ENCODE peak calls at places on chromosomes 7 and 10, in ten cellular contexts. Q is neural progenitor cell, P is A549, S is colonic mucosa, N is transverse colon, H is SK-N-SH, Z is psoas muscle, V is HepG2, M is fibroblast of lung, D is left lung. A is an unnamed sample. For H3K4me1 and H3K9me3, the result is how much of the 10 kb centered on the place peaks cover.

GRCh38 chr10:33126118-33126517 is 168.1 kb upstream of the ITGB1 start:
- DNase-seq in M (peak), N (no peak), V (no peak), S (no peak), Q (no peak), D (no peak), H (no peak), P (no peak), Z (no peak), A (no peak)

GRCh38 chr7:124989911-124990310 is 60.3 kb upstream of the POT1 start:
- DNase-seq in V (no peak), S (no peak), Z (no peak), D (no peak), N (no peak), Q (no peak), P (no peak), H (no peak), M (peak), A (no peak)

GRCh38 chr7:153190452-153190851 is 430.9 kb downstream of the ACTR3B start:
- DNase-seq in V (no peak), H (peak), D (no peak), N (no peak), M (no peak), Q (peak), P (peak), Z (no peak), S (no peak), A (peak)

GRCh38 chr10:62779487-62780248 is 24.9 kb upstream of the ADO start:
- DNase-seq in V (no peak), H (no peak), Q (no peak), P (no peak), N (peak), D (no peak), Z (no peak), M (peak), S (peak), A (no peak)

GRCh38 chr10:60808031-60808430 is 29.8 kb downstream of the CDK1 start:
- DNase-seq in Z (no peak), D (no peak), S (no peak), H (no peak), Q (no peak), N (no peak), V (no peak), M (no peak), P (no peak), A (no peak)

GRCh38 chr7:95320663-95321062 is 3.7 kb downstream of the PON1 start:
- DNase-seq in D (no peak), V (no peak), H (no peak), M (no peak), N (no peak), P (no peak), Q (no peak), Z (no peak), S (no peak), A (no peak)

GRCh38 chr7:113968713-113969112 is 49.9 kb upstream of the PPP1R3A start:
- DNase-seq in N (no peak), Z (no peak), V (no peak), D (no peak), M (no peak), H (no peak), P (no peak), S (no peak), Q (no peak), A (no peak)

GRCh38 chr7:116139007-116139406 is 71.3 kb upstream of the TES start:
- DNase-seq in Q (peak), V (peak), H (no peak), P (no peak), Z (no peak), M (peak), D (no peak), S (no peak), N (no peak), A (no peak)

GRCh38 chr7:148105853-148106252 is 484.7 kb upstream of the C7orf33 start:
- DNase-seq in D (no peak), N (no peak), V (no peak), Z (no peak), M (no peak), H (no peak), Q (no peak), S (no peak), P (no peak), A (no peak)

GRCh38 chr7:70131807-70132565 is 533.7 kb downstream of the AUTS2 start:
- DNase-seq in Z (no peak), H (no peak), N (no peak), D (no peak), S (no peak), M (no peak), P (no peak), V (no peak), Q (no peak), A (no peak)

GRCh38 chr7:71559214-71559613 is 427.3 kb downstream of the GALNT17 start:
- DNase-seq in Z (no peak), Q (peak), H (no peak), V (no peak), M (no peak), D (no peak), N (no peak), S (no peak), P (no peak), A (no peak)

GRCh38 chr7:39967420-39968161 is 17.5 kb downstream of the CDK13 start:
- DNase-seq in D (no peak), H (no peak), P (no peak), Z (no peak), S (no peak), Q (no peak), M (no peak), V (no peak), N (no peak), A (no peak)

GRCh38 chr7:29976673-29977072 is 12.9 kb downstream of the SCRN1 start:
- DNase-seq in M (peak), Q (no peak), S (no peak), P (no peak), N (no peak), H (no peak), V (no peak), D (no peak), Z (no peak), A (no peak)

GRCh38 chr7:11746591-11746990 is 85.4 kb downstream of the THSD7A start:
- DNase-seq in N (no peak), M (no peak), Q (no peak), D (no peak), S (no peak), H (no peak), V (no peak), Z (no peak), P (no peak), A (no peak)

GRCh38 chr10:110498087-110498981 is 627 bp downstream of the DUSP5 start:
- DNase-seq in S (peak), Q (peak), V (no peak), H (peak), Z (peak), M (peak), D (peak), P (peak), N (peak), A (peak)

GRCh38 chr10:85784792-85785191 is 581.8 kb downstream of the GRID1 start:
- DNase-seq in Z (no peak), V (no peak), N (no peak), P (no peak), S (no peak), Q (no peak), H (no peak), M (no peak), D (no peak), A (no peak)

GRCh38 chr10:72688208-72688651 is 3.7 kb upstream of the MCU start:
- DNase-seq in M (peak), D (no peak), Z (no peak), H (no peak), P (peak), Q (no peak), N (no peak), V (peak), S (peak), A (peak)

GRCh38 chr7:139699640-139700504 is 77.9 kb downstream of the HIPK2 start:
- DNase-seq in D (no peak), H (no peak), P (peak), M (peak), N (no peak), S (no peak), V (no peak), Z (no peak), Q (peak), A (no peak)

GRCh38 chr10:123945506-123945905 is 53.9 kb upstream of the CPXM2 start:
- DNase-seq in H (no peak), M (no peak), N (no peak), Z (no peak), V (no peak), Q (no peak), S (no peak), D (no peak), P (peak), A (no peak)

GRCh38 chr7:768881-769504 is 41.9 kb upstream of the PRKAR1B start:
- DNase-seq in P (no peak), H (peak), V (no peak), Q (peak), N (no peak), M (no peak), Z (peak), S (no peak), D (no peak), A (peak)

GRCh38 chr7:149334930-149335329 is 72.9 kb downstream of the ZNF783 start:
- DNase-seq in S (no peak), H (no peak), M (peak), V (no peak), Z (no peak), Q (no peak), D (no peak), N (no peak), P (no peak), A (no peak)

GRCh38 chr7:107968449-107968848 is 34.5 kb downstream of the LAMB1 start:
- DNase-seq in D (no peak), P (no peak), N (no peak), M (no peak), H (no peak), V (no peak), S (no peak), Q (no peak), Z (no peak), A (no peak)

GRCh38 chr7:98329974-98330373 is 48.5 kb downstream of the BRI3 start:
- DNase-seq in H (no peak), Q (no peak), M (peak), D (no peak), S (no peak), V (no peak), N (no peak), Z (no peak), P (no peak), A (no peak)

GRCh38 chr10:130894485-130894884 is 417.0 kb downstream of the TCERG1L start:
- DNase-seq in V (no peak), Q (no peak), Z (no peak), N (no peak), H (no peak), P (no peak), D (no peak), S (no peak), M (no peak), A (no peak)

GRCh38 chr10:99345350-99345749 is 16.2 kb downstream of the CNNM1 start:
- DNase-seq in Q (no peak), V (no peak), P (peak), S (no peak), Z (no peak), M (peak), D (no peak), H (no peak), N (no peak), A (no peak)

GRCh38 chr7:138499340-138499739 is 39.3 kb downstream of the TRIM24 start:
- DNase-seq in P (no peak), Q (no peak), Z (no peak), S (no peak), V (no peak), M (no peak), N (no peak), H (no peak), D (no peak), A (no peak)

GRCh38 chr10:73653701-73654100 is 2.1 kb downstream of the SYNPO2L start:
- DNase-seq in S (no peak), P (peak), M (no peak), Z (peak), V (peak), Q (peak), D (no peak), H (no peak), N (no peak), A (peak)

GRCh38 chr7:63040336-63040735 is 958.3 kb upstream of the ZNF722 start:
- DNase-seq in M (no peak), V (no peak), Z (no peak), Q (no peak), D (no peak), S (no peak), H (no peak), P (no peak), N (no peak), A (no peak)

GRCh38 chr7:77822269-77822668 is 23.7 kb downstream of the PHTF2 start:
- DNase-seq in Q (no peak), H (no peak), P (no peak), V (no peak), D (no peak), Z (no peak), M (no peak), N (no peak), S (no peak), A (no peak)

GRCh38 chr7:85890244-85890811 is 703.5 kb upstream of the SEMA3D start:
- DNase-seq in D (no peak), M (peak), P (peak), H (peak), N (no peak), Q (peak), V (peak), Z (no peak), S (no peak), A (no peak)

DNA sequence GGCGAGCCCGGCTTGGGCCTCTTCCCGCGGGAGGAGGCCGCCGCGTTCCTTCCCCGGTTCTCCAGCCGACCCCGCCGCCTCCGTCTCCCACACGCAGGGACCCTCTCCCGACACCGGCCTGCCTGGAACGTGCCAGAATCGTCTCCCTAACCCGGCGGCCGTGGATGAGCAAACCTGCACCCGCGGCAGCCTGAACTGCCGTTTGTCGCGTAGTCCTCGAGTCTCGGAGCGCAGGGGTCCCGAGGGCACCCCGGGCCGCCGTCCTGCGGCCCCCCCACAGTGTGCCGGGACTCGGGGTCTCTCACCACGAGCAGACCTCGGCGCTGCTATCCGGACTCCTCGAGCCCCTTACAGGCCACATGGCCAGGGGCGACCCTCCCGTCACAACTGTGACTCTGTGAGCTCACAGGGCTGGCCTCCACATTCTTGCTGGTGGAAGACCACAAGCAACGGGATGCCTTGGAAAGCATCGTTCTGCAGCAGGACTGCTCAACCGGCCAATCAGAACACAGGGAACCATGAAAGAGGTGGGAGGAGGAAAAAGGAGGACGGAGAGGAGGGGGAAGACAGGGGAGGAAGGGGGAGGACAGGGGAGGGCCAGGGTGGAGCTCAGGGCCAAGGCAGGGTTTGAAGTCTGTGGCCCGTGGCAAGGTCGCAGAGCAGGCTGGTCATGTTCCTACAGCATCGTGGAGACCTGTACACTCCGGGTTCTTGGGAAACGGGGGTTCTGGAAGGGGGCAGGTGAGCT is 276.9 kb downstream of the DNAJB6 start:
- DNase-seq in N (no peak), M (no peak), P (no peak), S (no peak), D (no peak), H (no peak), V (no peak), Z (no peak), Q (no peak), A (peak)
- H3K4me1 ChIP-seq in N (under half), M (under half), P (under half), S (under half), D (under half), H (under half), V (under half), Z (under half), Q (under half), A (under half)

GRCh38 chr10:112429654-112430230 is 17.0 kb downstream of the ZDHHC6 start:
- DNase-seq in V (no peak), D (no peak), P (no peak), S (no peak), H (no peak), M (no peak), Z (no peak), Q (no peak), N (no peak), A (no peak)

GRCh38 chr10:112429147-112429546 is 17.6 kb downstream of the ZDHHC6 start:
- DNase-seq in P (no peak), M (no peak), V (no peak), Q (no peak), H (no peak), N (no peak), S (no peak), Z (no peak), D (no peak), A (no peak)

GRCh38 chr10:112435013-112435619 is 11.6 kb downstream of the ZDHHC6 start:
- DNase-seq in H (no peak), Q (peak), Z (no peak), M (peak), N (no peak), S (no peak), V (peak), P (peak), D (no peak), A (no peak)
- TF ChIP-seq CTCF in H (peak), Q (peak), Z (peak), M (no peak), N (peak), S (peak), V (peak), P (peak), D (no peak), A (peak)

GRCh38 chr7:51731086-51731485 is 414.5 kb upstream of the COBL start:
- DNase-seq in S (no peak), Z (no peak), H (no peak), D (no peak), N (no peak), P (no peak), M (no peak), Q (peak), V (no peak), A (no peak)

GRCh38 chr7:51732066-51732465 is 415.5 kb upstream of the COBL start:
- DNase-seq in S (no peak), P (no peak), H (no peak), D (no peak), M (no peak), Q (peak), N (no peak), V (no peak), Z (no peak), A (no peak)

GRCh38 chr7:51727441-51727840 is 410.8 kb upstream of the COBL start:
- DNase-seq in S (no peak), Z (no peak), N (no peak), D (no peak), V (no peak), M (no peak), Q (no peak), H (no peak), P (no peak), A (no peak)

GRCh38 chr7:51732951-51733350 is 416.3 kb upstream of the COBL start:
- DNase-seq in P (peak), H (peak), Z (no peak), V (no peak), M (no peak), Q (peak), S (no peak), D (no peak), N (no peak), A (peak)
- H3K9me3 ChIP-seq in P (under half), H (under half), Z (under half), V (under half), M (under half), Q (under half), S (under half), D (under half), N (under half), A (under half)

DNA sequence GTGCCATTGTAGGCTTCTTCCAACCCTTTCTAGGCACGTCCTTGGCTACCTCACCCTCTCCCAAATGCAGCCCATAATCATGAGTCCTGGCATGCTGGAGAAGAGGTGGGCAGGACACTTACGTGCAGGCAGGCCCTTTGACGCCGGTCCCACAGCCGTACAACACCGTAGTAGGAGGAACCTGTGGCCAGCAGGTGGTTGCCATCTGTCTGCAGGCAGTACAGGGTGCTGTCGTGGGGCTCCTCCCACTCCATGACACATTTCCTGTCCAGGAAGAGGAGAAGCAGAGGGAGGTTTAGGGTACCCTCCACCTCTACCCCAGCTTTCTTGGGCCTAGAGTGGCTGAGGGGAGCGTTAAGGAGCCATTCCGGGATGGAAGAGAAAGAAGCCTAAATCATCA is 23.4 kb downstream of the DPCD start:
- DNase-seq in H (no peak), P (no peak), D (no peak), M (peak), N (no peak), Z (no peak), S (no peak), Q (no peak), V (no peak), A (no peak)
- H3K4me1 ChIP-seq in H (under half), P (under half), D (under half), M (under half), N (under half), Z (under half), S (under half), Q (half or more), V (under half), A (under half)

GRCh38 chr7:142319970-142320369 is 62.1 kb upstream of the PRSS58 start:
- DNase-seq in V (no peak), Q (no peak), M (no peak), S (no peak), N (no peak), Z (no peak), H (no peak), P (no peak), D (no peak), A (no peak)
- TF ChIP-seq CTCF in V (peak), Q (peak), M (no peak), S (no peak), N (no peak), Z (no peak), H (peak), P (peak), D (no peak), A (no peak)